ENCODE peak calls at places on chromosomes 16 and 17, in six cellular contexts. J is stimulated activated CD4-positive, alpha-beta T cell treated with anti-CD3 and anti-CD28 coated beads, Interleukin-2, amount 100 ng/mL, for 4 hours; X is NCI-H1436 treated with DMSO at 0.1 percent for 48 hours; N is neural progenitor cell; Y is lower leg skin; L is smooth muscle cell of the brain vasculature. H is an unnamed sample.

GRCh38 chr16:3101018-3101840 is 2.1 kb upstream of the ZSCAN10 start:
- DNase-seq in J (peak), X (no peak), N (peak), Y (no peak), L (no peak), H (no peak)

GRCh38 chr16:78778724-78779004 is 679.2 kb downstream of the WWOX start:
- DNase-seq in J (no peak), X (no peak), N (no peak), Y (no peak), L (no peak), H (no peak)

GRCh38 chr16:1572664-1573063 is 39.2 kb downstream of the TMEM204 start:
- DNase-seq in J (no peak), X (no peak), N (no peak), Y (no peak), L (no peak), H (no peak)

GRCh38 chr17:309361-309888 is 43.2 kb downstream of the RPH3AL start:
- DNase-seq in J (no peak), X (no peak), N (peak), Y (no peak), L (no peak), H (no peak)

GRCh38 chr17:66426397-66427033 is 124.1 kb downstream of the PRKCA start:
- DNase-seq in J (peak), X (no peak), N (no peak), Y (no peak), L (no peak), H (no peak)

GRCh38 chr17:57576744-57577143 is 168.4 kb downstream of the CCDC182 start:
- DNase-seq in J (no peak), X (no peak), N (no peak), Y (no peak), L (no peak), H (no peak)

GRCh38 chr16:24815052-24815451 is 30.7 kb upstream of the SLC5A11 start:
- DNase-seq in J (no peak), X (no peak), N (no peak), Y (no peak), L (no peak), H (no peak)

GRCh38 chr17:79609175-79609589 is 1.7 kb downstream of the RBFOX3 start:
- DNase-seq in J (no peak), X (no peak), N (peak), Y (no peak), L (no peak), H (no peak)

GRCh38 chr17:62692721-62693431 is 65.4 kb downstream of the MRC2 start:
- DNase-seq in J (no peak), X (no peak), N (peak), Y (no peak), L (no peak), H (no peak)

GRCh38 chr16:27816561-27816960 is 247.0 kb downstream of the GSG1L start:
- DNase-seq in J (no peak), X (no peak), N (no peak), Y (peak), L (no peak), H (no peak)

GRCh38 chr17:954431-955164 is 25.0 kb downstream of the NXN start:
- DNase-seq in J (no peak), X (no peak), N (no peak), Y (no peak), L (peak), H (no peak)

GRCh38 chr17:31535581-31535981 is 144.1 kb downstream of the RAB11FIP4 start:
- DNase-seq in J (no peak), X (no peak), N (no peak), Y (no peak), L (no peak), H (no peak)

GRCh38 chr17:27491713-27492190 is 35.5 kb downstream of the KSR1 start:
- DNase-seq in J (no peak), X (no peak), N (peak), Y (no peak), L (no peak), H (no peak)

GRCh38 chr16:641326-642188 is at the start of gene MCRIP2:
- DNase-seq in J (peak), X (no peak), N (peak), Y (peak), L (no peak), H (peak)

GRCh38 chr17:73933871-73934270 is 269.6 kb upstream of the RPL38 start:
- DNase-seq in J (no peak), X (no peak), N (no peak), Y (no peak), L (no peak), H (no peak)

GRCh38 chr17:80195671-80196529 is 24.2 kb downstream of the SGSH start:
- DNase-seq in J (peak), X (no peak), N (peak), Y (no peak), L (no peak), H (no peak)

GRCh38 chr17:30929081-30929633 is 7.4 kb downstream of the ADAP2 start:
- DNase-seq in J (no peak), X (no peak), N (no peak), Y (no peak), L (no peak), H (no peak)

GRCh38 chr17:77208217-77208808 is 67.5 kb downstream of the SEC14L1 start:
- DNase-seq in J (no peak), X (no peak), N (peak), Y (no peak), L (peak), H (no peak)

GRCh38 chr16:70653406-70653805 is 7.0 kb downstream of the IL34 start:
- DNase-seq in J (no peak), X (no peak), N (no peak), Y (no peak), L (no peak), H (peak)

GRCh38 chr16:85894266-85894665 is 4.7 kb upstream of the IRF8 start:
- DNase-seq in J (no peak), X (no peak), N (no peak), Y (peak), L (no peak), H (no peak)

GRCh38 chr16:67194257-67194656 is 2.3 kb downstream of the E2F4 start:
- DNase-seq in J (no peak), X (no peak), N (no peak), Y (no peak), L (no peak), H (no peak)

GRCh38 chr17:14300628-14301278 is at the start of gene HS3ST3B1:
- DNase-seq in J (peak), X (peak), N (peak), Y (peak), L (peak), H (peak)

GRCh38 chr17:82929676-82930042 is 89.8 kb upstream of the ZNF750 start:
- DNase-seq in J (no peak), X (no peak), N (no peak), Y (peak), L (no peak), H (no peak)

GRCh38 chr17:11737290-11737679 is 139.0 kb downstream of the DNAH9 start:
- DNase-seq in J (no peak), X (no peak), N (no peak), Y (no peak), L (no peak), H (no peak)

GRCh38 chr17:75535119-75535537 is 9.6 kb downstream of the LLGL2 start:
- DNase-seq in J (peak), X (no peak), N (peak), Y (no peak), L (no peak), H (no peak)

GRCh38 chr17:44786551-44787081 is 27.8 kb downstream of the ADAM11 start:
- DNase-seq in J (no peak), X (no peak), N (no peak), Y (no peak), L (no peak), H (no peak)

GRCh38 chr17:3879181-3879580 is 13.7 kb downstream of the CAMKK1 start:
- DNase-seq in J (no peak), X (no peak), N (peak), Y (no peak), L (no peak), H (no peak)

H was measured in ascending aorta.